ENCODE peak calls at places on chromosomes 1 and 21, in ten cellular contexts. Q is Peyer's patch, B is stomach, W is fibroblast of mammary gland, J is brain microvascular endothelial cell, P is GM23248, N is bronchial epithelial cell, M is uterus, I is PC-3, R is astrocyte. X is an unnamed sample.

GRCh38 chr1:111769517-111770146 is 13.9 kb downstream of the DDX20 start:
- DNase-seq in J (peak), I (peak), R (peak), P (peak), B (no peak), N (peak), W (peak), Q (no peak), M (peak), X (peak)

GRCh38 chr1:111192643-111193519 is 7.6 kb downstream of the DENND2D start:
- DNase-seq in R (no peak), I (no peak), W (no peak), Q (no peak), J (no peak), P (peak), N (peak), M (no peak), B (no peak), X (no peak)

GRCh38 chr1:226838456-226838855 is 32.0 kb upstream of the PSEN2 start:
- DNase-seq in N (no peak), P (no peak), M (no peak), J (no peak), W (no peak), R (no peak), I (no peak), B (no peak), Q (no peak), X (no peak)

GRCh38 chr21:38803075-38803474 is 2.7 kb upstream of the ETS2 start:
- DNase-seq in P (no peak), R (no peak), M (no peak), J (no peak), I (peak), Q (no peak), W (no peak), B (no peak), N (no peak), X (no peak)

GRCh38 chr1:83799474-83800085 is 199.4 kb downstream of the TTLL7 start:
- DNase-seq in I (no peak), B (no peak), P (peak), J (no peak), N (no peak), Q (no peak), R (no peak), M (no peak), W (no peak), X (no peak)

GRCh38 chr1:200602632-200603031 is 17.9 kb downstream of the KIF14 start:
- DNase-seq in B (no peak), J (no peak), M (no peak), Q (no peak), R (no peak), I (no peak), W (no peak), N (no peak), P (no peak), X (no peak)

GRCh38 chr1:7253118-7253480 is 467.8 kb downstream of the CAMTA1 start:
- DNase-seq in N (no peak), M (no peak), W (peak), J (peak), I (no peak), R (peak), P (peak), B (no peak), Q (no peak), X (no peak)

GRCh38 chr1:197076585-197076984 is 9.5 kb upstream of the F13B start:
- DNase-seq in W (no peak), B (no peak), J (no peak), N (no peak), Q (no peak), I (no peak), P (no peak), M (no peak), R (no peak), X (no peak)

GRCh38 chr1:92924501-92924900 is 36.8 kb downstream of the DIPK1A start:
- DNase-seq in I (no peak), J (no peak), W (peak), M (no peak), Q (no peak), N (no peak), R (no peak), B (no peak), P (peak), X (no peak)

GRCh38 chr1:167305705-167306277 is 85.1 kb downstream of the POU2F1 start:
- DNase-seq in J (no peak), R (no peak), Q (no peak), I (peak), P (no peak), W (peak), B (no peak), N (peak), M (no peak), X (no peak)

GRCh38 chr1:45867697-45868346 is 64.4 kb downstream of the MAST2 start:
- DNase-seq in W (no peak), P (no peak), I (peak), B (no peak), Q (no peak), J (no peak), N (no peak), R (no peak), M (no peak), X (no peak)

GRCh38 chr1:30218438-30218837 is 504.9 kb downstream of the MATN1 start:
- DNase-seq in W (no peak), M (no peak), Q (no peak), I (no peak), J (no peak), B (no peak), P (no peak), R (no peak), N (no peak), X (no peak)

GRCh38 chr1:86247553-86248279 is 91.1 kb upstream of the COL24A1 start:
- DNase-seq in N (no peak), Q (no peak), I (no peak), J (no peak), R (no peak), M (no peak), B (no peak), W (no peak), P (peak), X (peak)

GRCh38 chr1:46487818-46488218 is 1.8 kb upstream of the DMBX1 start:
- DNase-seq in B (no peak), M (no peak), Q (peak), W (peak), N (no peak), R (no peak), P (no peak), I (no peak), J (no peak), X (no peak)

GRCh38 chr1:232695626-232696025 is 65.7 kb upstream of the SIPA1L2 start:
- DNase-seq in R (no peak), P (no peak), B (no peak), Q (no peak), I (no peak), N (no peak), W (no peak), J (no peak), M (no peak), X (no peak)

GRCh38 chr21:42191978-42192595 is 26.9 kb upstream of the ABCG1 start:
- DNase-seq in Q (no peak), P (no peak), W (no peak), B (no peak), I (peak), N (peak), J (no peak), R (no peak), M (no peak), X (no peak)

GRCh38 chr1:24391882-24392603 is 21.5 kb downstream of the STPG1 start:
- DNase-seq in P (peak), I (peak), J (peak), M (peak), R (no peak), N (peak), B (peak), Q (peak), W (peak), X (peak)

GRCh38 chr1:16383917-16384316 is 16.9 kb downstream of the SZRD1 start:
- DNase-seq in Q (no peak), I (no peak), B (no peak), M (no peak), N (no peak), P (no peak), W (no peak), R (no peak), J (no peak), X (no peak)

GRCh38 chr1:79633456-79633855 is 626.9 kb upstream of the ADGRL4 start:
- DNase-seq in W (peak), N (peak), P (peak), R (peak), B (no peak), J (no peak), Q (no peak), M (no peak), I (peak), X (no peak)

GRCh38 chr1:226209307-226210059 is 14.0 kb upstream of the MIXL1 start:
- DNase-seq in B (no peak), Q (no peak), N (no peak), M (no peak), P (no peak), I (no peak), W (no peak), J (no peak), R (no peak), X (no peak)

GRCh38 chr1:6104631-6105030 is 58.9 kb downstream of the KCNAB2 start:
- DNase-seq in W (no peak), Q (no peak), P (no peak), B (no peak), R (no peak), N (no peak), M (no peak), I (no peak), J (no peak), X (no peak)

GRCh38 chr1:192516776-192517297 is 58.7 kb upstream of the RGS1 start:
- DNase-seq in I (peak), Q (no peak), J (no peak), N (peak), R (peak), P (no peak), B (no peak), M (no peak), W (no peak), X (no peak)

GRCh38 chr1:7560601-7561181 is 210.4 kb upstream of the VAMP3 start:
- DNase-seq in I (no peak), N (no peak), M (no peak), R (no peak), B (no peak), P (no peak), Q (peak), W (no peak), J (no peak), X (no peak)

GRCh38 chr1:208107415-208107814 is 136.8 kb downstream of the PLXNA2 start:
- DNase-seq in M (no peak), I (no peak), W (no peak), N (no peak), J (no peak), P (peak), R (no peak), B (no peak), Q (peak), X (no peak)

GRCh38 chr1:47235280-47235679 is 3.3 kb upstream of the TAL1 start:
- DNase-seq in W (no peak), B (no peak), P (no peak), M (no peak), I (no peak), N (no peak), R (no peak), J (no peak), Q (no peak), X (no peak)

GRCh38 chr1:47782414-47783165 is 214.6 kb downstream of the TRABD2B start:
- DNase-seq in B (no peak), N (peak), P (peak), M (no peak), I (peak), R (no peak), W (peak), J (no peak), Q (no peak), X (peak)

GRCh38 chr1:93708734-93709481 is 27.3 kb upstream of the BCAR3 start:
- DNase-seq in I (no peak), R (no peak), J (no peak), M (peak), W (peak), P (peak), Q (no peak), N (no peak), B (peak), X (no peak)

GRCh38 chr1:5811419-5811818 is 180.8 kb downstream of the NPHP4 start:
- DNase-seq in P (no peak), Q (no peak), M (no peak), I (no peak), R (no peak), J (no peak), W (no peak), B (no peak), N (no peak), X (no peak)

GRCh38 chr1:18512883-18513282 is 32.2 kb downstream of the KLHDC7A start:
- DNase-seq in P (no peak), Q (no peak), J (no peak), W (no peak), N (no peak), M (no peak), R (no peak), I (no peak), B (no peak), X (no peak)

GRCh38 chr1:27299385-27300252 is 22.3 kb upstream of the TMEM222 start:
- DNase-seq in M (peak), W (peak), B (peak), I (peak), P (peak), Q (peak), R (peak), J (peak), N (peak), X (peak)

GRCh38 chr1:168338589-168339503 is 58.2 kb downstream of the TBX19 start:
- DNase-seq in J (no peak), I (no peak), P (no peak), M (no peak), R (no peak), W (no peak), N (no peak), Q (no peak), B (no peak), X (no peak)

GRCh38 chr1:75908717-75909152 is 23.5 kb downstream of the ASB17 start:
- DNase-seq in J (peak), M (no peak), Q (no peak), N (peak), R (peak), P (peak), W (peak), I (peak), B (no peak), X (no peak)

GRCh38 chr1:21653744-21654100 is 15.4 kb downstream of the RAP1GAP start:
- DNase-seq in I (no peak), R (no peak), Q (no peak), N (no peak), P (no peak), M (no peak), J (no peak), W (no peak), B (no peak), X (no peak)

GRCh38 chr21:35436899-35437298 is 387.8 kb upstream of the RUNX1 start:
- DNase-seq in M (no peak), R (no peak), J (no peak), Q (no peak), P (no peak), I (peak), W (no peak), B (no peak), N (peak), X (no peak)

GRCh38 chr1:210448293-210448892 is 119.7 kb downstream of the HHAT start:
- DNase-seq in W (peak), Q (no peak), R (peak), J (peak), B (no peak), P (peak), N (peak), I (peak), M (no peak), X (no peak)

GRCh38 chr1:219460561-219461511 is 152.1 kb downstream of the ZC3H11B start:
- DNase-seq in Q (no peak), I (no peak), B (no peak), W (peak), P (peak), J (no peak), M (no peak), N (peak), R (peak), X (peak)

GRCh38 chr1:43452789-43453441 is 816 bp downstream of the HYI start:
- DNase-seq in N (peak), I (peak), Q (peak), P (peak), J (no peak), M (peak), W (peak), R (peak), B (peak), X (no peak)
- H3K4me3 ChIP-seq in N (peak), I (peak), Q (peak), P (peak), J (peak), M (peak), W (peak), R (peak), B (peak), X (peak)

DNA sequence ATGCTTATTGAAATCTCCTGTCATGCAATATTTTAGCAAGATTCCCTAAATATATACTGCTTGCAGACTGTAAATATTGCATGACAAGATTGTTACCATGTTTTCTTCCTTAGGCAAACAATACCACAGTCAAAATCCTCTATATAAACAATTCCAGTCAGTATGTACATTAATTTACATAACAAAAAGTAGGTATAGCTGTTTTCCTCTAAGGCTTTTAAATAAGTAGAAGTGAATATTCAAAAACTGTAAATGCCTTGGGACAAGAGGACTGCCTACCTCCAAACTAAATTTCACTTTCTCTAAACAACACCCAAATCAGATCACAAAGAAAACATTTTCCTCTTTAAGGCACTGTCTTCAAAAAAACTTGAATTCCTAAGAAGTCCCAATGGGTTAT is 17.3 kb upstream of the FOXD3 start:
- DNase-seq in J (no peak), W (no peak), P (no peak), I (no peak), Q (no peak), R (no peak), M (no peak), N (no peak), B (no peak), X (no peak)
- H3K4me3 ChIP-seq in J (no peak), W (no peak), P (no peak), I (no peak), Q (no peak), R (no peak), M (no peak), N (no peak), B (no peak), X (no peak)

GRCh38 chr21:45019076-45019886 is 55.1 kb upstream of the ADARB1 start:
- DNase-seq in M (peak), B (no peak), I (no peak), Q (peak), W (no peak), P (peak), N (no peak), J (peak), R (peak), X (no peak)
- H3K4me3 ChIP-seq in M (peak), B (peak), I (no peak), Q (peak), W (no peak), P (peak), N (peak), J (peak), R (no peak), X (peak)

GRCh38 chr1:179047637-179048002 is 21.9 kb downstream of the FAM20B start:
- DNase-seq in M (no peak), B (no peak), W (no peak), N (no peak), P (no peak), J (no peak), Q (no peak), I (no peak), R (peak), X (no peak)

GRCh38 chr1:179052776-179053175 is 27.1 kb downstream of the FAM20B start:
- DNase-seq in R (no peak), N (no peak), B (no peak), Q (no peak), W (no peak), I (no peak), P (no peak), M (no peak), J (no peak), X (no peak)

GRCh38 chr1:179046808-179047636 is 21.3 kb downstream of the FAM20B start:
- DNase-seq in W (no peak), P (peak), B (no peak), R (no peak), N (no peak), I (no peak), M (no peak), J (no peak), Q (no peak), X (no peak)

GRCh38 chr1:179043907-179044306 is 18.2 kb downstream of the FAM20B start:
- DNase-seq in I (no peak), B (no peak), J (no peak), W (no peak), Q (no peak), N (no peak), R (no peak), M (no peak), P (no peak), X (no peak)

DNA sequence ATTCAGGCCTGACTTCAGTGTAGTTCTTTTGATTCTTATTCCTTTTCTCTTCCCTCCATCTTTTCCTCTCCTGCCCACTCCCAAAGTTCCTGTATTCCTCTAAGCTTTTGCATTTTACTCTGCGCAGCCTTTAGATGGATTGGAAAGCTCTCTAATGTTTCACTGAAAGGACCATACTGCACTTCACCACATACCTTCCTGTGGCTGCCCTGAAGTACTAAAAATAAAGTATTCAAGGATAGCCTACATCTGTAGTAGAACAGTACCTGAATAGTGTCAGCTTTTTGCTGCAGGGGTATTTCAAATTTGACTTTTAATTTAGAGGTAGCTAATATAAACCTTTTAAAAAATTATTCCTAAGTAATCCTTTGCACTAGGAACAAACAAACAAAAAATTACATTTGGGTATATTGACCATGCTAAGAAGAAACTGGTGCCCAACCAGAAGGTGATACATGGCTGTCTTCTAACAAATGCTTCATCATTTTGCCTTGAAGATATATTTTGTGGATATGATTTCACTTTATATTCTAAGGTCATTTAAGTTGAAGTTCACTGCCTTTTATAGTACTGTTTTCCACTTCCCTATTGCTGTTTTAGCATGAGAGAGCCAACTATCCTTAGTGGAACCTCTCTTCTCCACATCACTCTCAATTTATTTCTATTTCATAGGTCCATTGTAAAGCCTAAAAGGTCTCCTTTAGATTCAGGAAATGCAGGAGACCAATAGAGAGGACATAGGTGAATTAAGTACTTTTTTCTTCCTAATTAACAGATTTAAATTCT is 22.8 kb downstream of the FAM20B start:
- DNase-seq in N (no peak), P (no peak), R (no peak), M (no peak), B (no peak), J (no peak), Q (no peak), I (no peak), W (no peak), X (no peak)
- H3K4me3 ChIP-seq in N (no peak), P (no peak), R (no peak), M (no peak), B (no peak), J (no peak), Q (no peak), I (no peak), W (no peak), X (no peak)

GRCh38 chr1:234724517-234725176 is 114.7 kb upstream of the IRF2BP2 start:
- DNase-seq in B (peak), J (no peak), N (no peak), Q (peak), R (no peak), I (no peak), M (peak), P (no peak), W (no peak), X (peak)
- H3K4me3 ChIP-seq in B (peak), J (peak), N (no peak), Q (peak), R (peak), I (peak), M (peak), P (peak), W (no peak), X (peak)

DNA sequence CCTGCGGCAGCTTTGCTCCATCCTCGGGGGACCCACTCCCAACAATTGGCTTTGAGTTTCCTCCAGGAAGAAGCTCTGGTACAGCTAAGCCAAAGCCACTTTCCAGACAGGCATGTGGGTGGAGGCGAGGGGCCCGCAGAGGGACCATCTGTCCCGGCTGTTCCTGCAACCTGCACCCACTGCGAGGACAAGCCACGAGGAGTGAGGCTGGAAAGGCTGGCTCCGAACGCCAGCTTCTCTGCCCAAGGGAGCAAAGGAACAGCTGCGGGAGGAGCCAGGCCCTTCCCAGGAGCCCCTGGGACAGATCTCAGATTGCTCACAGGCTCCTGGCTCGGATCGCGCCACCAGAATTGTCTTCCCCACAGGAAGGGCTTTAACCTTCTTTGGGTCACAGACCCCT is 28.3 kb upstream of the PEF1 start:
- DNase-seq in P (no peak), B (no peak), I (no peak), N (no peak), R (no peak), W (no peak), Q (no peak), M (no peak), J (no peak), X (peak)
- H3K4me3 ChIP-seq in P (no peak), B (no peak), I (no peak), N (no peak), R (no peak), W (no peak), Q (no peak), M (no peak), J (no peak), X (no peak)